ENCODE peak calls at places on chromosomes 5 and 9, in nine cellular contexts. K is renal cortical epithelial cell; G is effector memory CD8-positive, alpha-beta T cell; H is stimulated activated CD4-positive, alpha-beta T cell treated with anti-CD3 and anti-CD28 coated beads, Interleukin-12 subunit alpha, Interleukin-12 subunit beta, amount 100 ng/mL, for 24 hours; E is HTR-8/SVneo; R is foreskin fibroblast; C is activated CD8-positive, alpha-beta memory T cell treated with anti-CD3 and anti-CD28 coated beads for 24 hours; M is mesendoderm; A is NCI-H1092 treated with DMSO at 0.1 percent for 48 hours. L is an unnamed sample.

GRCh38 chr5:176342766-176343458 is 18.7 kb downstream of the KIAA1191 start:
- DNase-seq in G (no peak), A (no peak), M (no peak), R (peak; percentile 28), E (no peak), C (no peak), H (no peak), K (no peak), L (no peak)

GRCh38 chr5:103218164-103218563 is 40.4 kb upstream of the MACIR start:
- DNase-seq in E (peak; percentile 28), H (no peak), C (no peak), G (no peak), A (no peak), R (peak; percentile 4), M (no peak), K (peak; percentile 95), L (no peak)

GRCh38 chr9:133237271-133237731 is 28.3 kb upstream of the OBP2B start:
- DNase-seq in E (no peak), G (no peak), K (no peak), R (no peak), A (no peak), C (no peak), M (peak; percentile 22), H (no peak), L (peak; percentile 32)

GRCh38 chr9:105535920-105536668 is 21.8 kb upstream of the FKTN start:
- DNase-seq in E (no peak), R (no peak), H (no peak), A (no peak), G (no peak), C (no peak), M (no peak), K (no peak), L (no peak)

GRCh38 chr9:80028501-80028900 is 456.7 kb downstream of the TLE4 start:
- DNase-seq in K (no peak), R (peak; percentile 91), H (no peak), A (no peak), C (no peak), E (no peak), G (no peak), M (no peak), L (no peak)

GRCh38 chr5:149834246-149834855 is 104.2 kb downstream of the PPARGC1B start:
- DNase-seq in A (peak; percentile 45), E (peak; percentile 78), H (peak; percentile 31), M (peak; percentile 86), G (peak; percentile 37), C (peak; percentile 65), R (peak; percentile 90), K (peak; percentile 91), L (peak; percentile 87)

GRCh38 chr5:40958811-40959210 is 49.5 kb downstream of the C7 start:
- DNase-seq in E (no peak), H (no peak), K (no peak), R (no peak), M (no peak), C (no peak), G (no peak), A (no peak), L (no peak)

GRCh38 chr9:95175523-95175922 is 142.0 kb downstream of the FANCC start:
- DNase-seq in M (no peak), H (no peak), K (no peak), G (no peak), E (no peak), R (no peak), C (no peak), A (peak; percentile 20), L (no peak)

GRCh38 chr5:146588331-146588730 is 72.3 kb upstream of the GPR151 start:
- DNase-seq in G (no peak), H (no peak), K (peak; percentile 21), R (no peak), M (no peak), A (no peak), E (peak; percentile 35), C (no peak), L (no peak)

GRCh38 chr9:89808076-89808701 is 203.4 kb downstream of the GADD45G start:
- DNase-seq in A (peak; percentile 48), C (peak; percentile 33), G (no peak), E (no peak), M (no peak), R (no peak), H (no peak), K (no peak), L (peak; percentile 89)

GRCh38 chr5:86463339-86463738 is 154.4 kb upstream of the COX7C start:
- DNase-seq in E (no peak), M (peak; percentile 80), K (peak; percentile 18), H (no peak), C (no peak), R (no peak), A (no peak), G (no peak), L (no peak)

GRCh38 chr9:72540348-72540873 is 19.0 kb downstream of the TMC1 start:
- DNase-seq in A (no peak), C (no peak), M (no peak), R (peak; percentile 75), H (no peak), E (no peak), K (peak; percentile 85), G (no peak), L (no peak)

GRCh38 chr9:1460143-1460769 is 410.1 kb downstream of the DMRT2 start:
- DNase-seq in E (no peak), G (no peak), K (no peak), R (no peak), A (no peak), H (no peak), C (no peak), M (peak; percentile 56), L (no peak)

GRCh38 chr5:116663081-116663480 is 88.5 kb upstream of the SEMA6A start:
- DNase-seq in R (no peak), C (no peak), G (no peak), A (no peak), M (no peak), H (no peak), E (no peak), K (no peak), L (no peak)

GRCh38 chr9:116471093-116471906 is 215.8 kb upstream of the TRIM32 start:
- DNase-seq in G (no peak), C (no peak), H (no peak), A (no peak), M (peak; percentile 97), E (peak; percentile 26), K (peak; percentile 86), R (peak; percentile 48), L (peak; percentile 90)

GRCh38 chr5:14445581-14446290 is 135.9 kb upstream of the OTULINL start:
- DNase-seq in R (peak; percentile 80), M (peak; percentile 94), K (no peak), C (no peak), A (peak; percentile 14), H (no peak), G (no peak), E (no peak), L (peak; percentile 90)

GRCh38 chr5:75656311-75657003 is 45.2 kb downstream of the ANKDD1B start:
- DNase-seq in A (no peak), K (peak; percentile 69), H (no peak), M (no peak), G (no peak), C (no peak), E (peak; percentile 37), R (peak; percentile 53), L (no peak)

GRCh38 chr5:125348221-125348692 is 601.8 kb upstream of the ZNF608 start:
- DNase-seq in H (no peak), R (peak; percentile 85), C (no peak), K (no peak), A (peak; percentile 71), G (no peak), M (peak; percentile 78), E (no peak), L (peak; percentile 71)

GRCh38 chr5:74341221-74341620 is 299.3 kb downstream of the ENC1 start:
- DNase-seq in R (no peak), E (no peak), M (peak; percentile 60), G (no peak), C (no peak), K (no peak), H (no peak), A (no peak), L (peak; percentile 96)

GRCh38 chr9:111076043-111076442 is 37.8 kb upstream of the LPAR1 start:
- DNase-seq in C (no peak), M (no peak), K (no peak), E (no peak), R (no peak), G (no peak), H (no peak), A (no peak), L (no peak)

GRCh38 chr5:172403191-172403794 is 51.0 kb downstream of the SH3PXD2B start:
- DNase-seq in A (no peak), C (no peak), M (no peak), E (no peak), H (no peak), R (peak; percentile 45), G (no peak), K (no peak), L (no peak)

GRCh38 chr5:154117930-154118329 is 72.6 kb upstream of the GALNT10 start:
- DNase-seq in H (no peak), K (peak; percentile 7), C (no peak), G (no peak), A (peak; percentile 18), M (no peak), E (no peak), R (no peak), L (no peak)

GRCh38 chr9:132780230-132781007 is 97.7 kb downstream of the AK8 start:
- DNase-seq in C (no peak), M (peak; percentile 28), A (no peak), H (no peak), R (no peak), K (peak; percentile 9), G (no peak), E (no peak), L (peak; percentile 45)

GRCh38 chr9:72477862-72478564 is 43.4 kb upstream of the TMC1 start:
- DNase-seq in A (no peak), R (peak; percentile 73), E (peak; percentile 66), M (peak; percentile 89), G (no peak), K (peak; percentile 98), C (no peak), H (peak; percentile 3), L (peak; percentile 94)

GRCh38 chr5:5584751-5585150 is 162.3 kb downstream of the ICE1 start:
- DNase-seq in E (no peak), H (no peak), G (no peak), K (no peak), C (no peak), R (no peak), A (no peak), M (no peak), L (no peak)

GRCh38 chr5:57066921-57067914 is 106.6 kb upstream of the GPBP1 start:
- DNase-seq in K (no peak), R (peak; percentile 7), E (no peak), M (no peak), C (no peak), A (no peak), H (no peak), G (no peak), L (no peak)

GRCh38 chr9:133914483-133915342 is 77.4 kb downstream of the VAV2 start:
- DNase-seq in G (no peak), C (no peak), E (no peak), K (no peak), M (peak; percentile 78), A (no peak), R (peak; percentile 32), H (no peak), L (no peak)

GRCh38 chr9:94610181-94610591 is 16.6 kb upstream of the FBP2 start:
- DNase-seq in R (no peak), M (no peak), A (no peak), H (no peak), E (no peak), G (no peak), K (no peak), C (no peak), L (no peak)

GRCh38 chr9:88230612-88231011 is 92.3 kb upstream of the SPATA31C2 start:
- DNase-seq in C (no peak), E (no peak), G (no peak), H (no peak), R (peak; percentile 31), A (no peak), K (no peak), M (no peak), L (no peak)

GRCh38 chr5:81789033-81789432 is 38.1 kb upstream of the SSBP2 start:
- DNase-seq in K (peak; percentile 84), A (no peak), E (no peak), R (peak; percentile 65), G (no peak), H (no peak), C (no peak), M (peak; percentile 26), L (peak; percentile 66)

GRCh38 chr5:123559434-123559775 is 47.4 kb downstream of the CSNK1G3 start:
- DNase-seq in R (peak; percentile 30), G (no peak), M (no peak), E (no peak), H (no peak), K (no peak), A (no peak), C (no peak), L (no peak)